ENCODE peak calls at places on chromosomes 5 and 9, in five cellular contexts. One of them, this sample, is unnamed.

GRCh38 chr9:5718296-5719032 is 89.6 kb downstream of the RIC1 start:
- DNase-seq in cardiac fibroblast: no peak
- DNase-seq in neural crest cell: no peak
- DNase-seq in Daoy: no peak
- DNase-seq in cardiac muscle cell: no peak
- DNase-seq in this sample: no peak

GRCh38 chr9:81798606-81799005 is 109.3 kb upstream of the TLE1 start:
- DNase-seq in neural crest cell: no peak
- DNase-seq in Daoy: no peak
- DNase-seq in cardiac fibroblast: no peak
- DNase-seq in cardiac muscle cell: no peak
- DNase-seq in this sample: no peak

GRCh38 chr5:135324160-135324559 is 74.9 kb downstream of the MACROH2A1 start:
- DNase-seq in Daoy: no peak
- DNase-seq in cardiac muscle cell: no peak
- DNase-seq in neural crest cell: no peak
- DNase-seq in cardiac fibroblast: no peak
- DNase-seq in this sample: no peak

GRCh38 chr9:127991757-127992274 is 11.0 kb upstream of the EEIG1 start:
- DNase-seq in cardiac muscle cell: no peak
- DNase-seq in neural crest cell: no peak
- DNase-seq in Daoy: no peak
- DNase-seq in cardiac fibroblast: no peak
- DNase-seq in this sample: no peak

GRCh38 chr5:149049371-149049781 is 13.5 kb downstream of the SH3TC2 start:
- DNase-seq in Daoy: no peak
- DNase-seq in cardiac muscle cell: no peak
- DNase-seq in cardiac fibroblast: no peak
- DNase-seq in neural crest cell: no peak
- DNase-seq in this sample: no peak

GRCh38 chr9:95980262-95981125 is 105.0 kb downstream of the ERCC6L2 start:
- DNase-seq in cardiac muscle cell: no peak
- DNase-seq in Daoy: no peak
- DNase-seq in cardiac fibroblast: peak
- DNase-seq in neural crest cell: no peak
- DNase-seq in this sample: no peak

GRCh38 chr5:138903113-138903789 is 28.1 kb upstream of the LRRTM2 start:
- DNase-seq in neural crest cell: no peak
- DNase-seq in cardiac muscle cell: no peak
- DNase-seq in Daoy: peak
- DNase-seq in cardiac fibroblast: peak
- DNase-seq in this sample: no peak

GRCh38 chr9:132141364-132141947 is 20.4 kb upstream of the NTNG2 start:
- DNase-seq in cardiac fibroblast: no peak
- DNase-seq in neural crest cell: peak
- DNase-seq in Daoy: peak
- DNase-seq in cardiac muscle cell: no peak
- DNase-seq in this sample: no peak

GRCh38 chr5:151038292-151038745 is 17.9 kb downstream of the GPX3 start:
- DNase-seq in cardiac muscle cell: no peak
- DNase-seq in neural crest cell: no peak
- DNase-seq in cardiac fibroblast: no peak
- DNase-seq in Daoy: no peak
- DNase-seq in this sample: no peak

GRCh38 chr5:121887727-121888126 is 36.0 kb downstream of the FTMT start:
- DNase-seq in cardiac fibroblast: no peak
- DNase-seq in neural crest cell: no peak
- DNase-seq in cardiac muscle cell: no peak
- DNase-seq in Daoy: no peak
- DNase-seq in this sample: no peak

GRCh38 chr9:134544388-134545212 is 97.0 kb upstream of the COL5A1 start:
- DNase-seq in neural crest cell: peak
- DNase-seq in cardiac fibroblast: peak
- DNase-seq in Daoy: peak
- DNase-seq in cardiac muscle cell: peak
- DNase-seq in this sample: peak

GRCh38 chr5:94432499-94432898 is 185.9 kb downstream of the KIAA0825 start:
- DNase-seq in Daoy: no peak
- DNase-seq in neural crest cell: no peak
- DNase-seq in cardiac muscle cell: no peak
- DNase-seq in cardiac fibroblast: peak
- DNase-seq in this sample: peak

GRCh38 chr5:126628102-126628501 is 27.4 kb downstream of the PHAX start:
- DNase-seq in cardiac fibroblast: no peak
- DNase-seq in cardiac muscle cell: no peak
- DNase-seq in neural crest cell: no peak
- DNase-seq in Daoy: no peak
- DNase-seq in this sample: no peak

GRCh38 chr5:1103505-1104326 is 8.1 kb downstream of the SLC12A7 start:
- DNase-seq in Daoy: no peak
- DNase-seq in neural crest cell: no peak
- DNase-seq in cardiac muscle cell: no peak
- DNase-seq in cardiac fibroblast: no peak
- DNase-seq in this sample: peak

GRCh38 chr9:121863931-121864330 is 212.5 kb downstream of the DAB2IP start:
- DNase-seq in cardiac fibroblast: no peak
- DNase-seq in cardiac muscle cell: no peak
- DNase-seq in neural crest cell: no peak
- DNase-seq in Daoy: no peak
- DNase-seq in this sample: no peak

GRCh38 chr5:118984602-118985001 is 3.7 kb downstream of the DTWD2 start:
- DNase-seq in cardiac fibroblast: peak
- DNase-seq in neural crest cell: no peak
- DNase-seq in Daoy: peak
- DNase-seq in cardiac muscle cell: no peak
- DNase-seq in this sample: no peak

GRCh38 chr9:107190031-107190935 is 92.8 kb upstream of the RAD23B start:
- DNase-seq in Daoy: peak
- DNase-seq in cardiac fibroblast: peak
- DNase-seq in cardiac muscle cell: peak
- DNase-seq in neural crest cell: no peak
- DNase-seq in this sample: no peak

GRCh38 chr5:82641362-82641988 is 363.3 kb upstream of the RPS23 start:
- DNase-seq in cardiac muscle cell: peak
- DNase-seq in neural crest cell: peak
- DNase-seq in Daoy: peak
- DNase-seq in cardiac fibroblast: peak
- DNase-seq in this sample: peak

GRCh38 chr9:6382681-6383080 is 30.3 kb upstream of the UHRF2 start:
- DNase-seq in neural crest cell: no peak
- DNase-seq in cardiac muscle cell: no peak
- DNase-seq in cardiac fibroblast: peak
- DNase-seq in Daoy: no peak
- DNase-seq in this sample: no peak

GRCh38 chr5:33440482-33441240 is at the start of gene TARS1:
- DNase-seq in Daoy: peak
- DNase-seq in cardiac muscle cell: peak
- DNase-seq in neural crest cell: peak
- DNase-seq in cardiac fibroblast: peak
- DNase-seq in this sample: peak